ENCODE peak calls at places on chromosomes 13 and 19, in seven cellular contexts. Y, O, V, W, L, R and A are unnamed samples.

GRCh38 chr19:5230730-5231555 is 109.7 kb downstream of the PTPRS start:
- DNase-seq in V (no peak), O (no peak), L (no peak), W (no peak), R (no peak), Y (no peak), A (no peak)

GRCh38 chr19:4229179-4229931 is at the start of gene EBI3:
- DNase-seq in R (no peak), O (no peak), V (no peak), L (no peak), Y (no peak), W (no peak), A (no peak)

GRCh38 chr13:27919934-27920676 is at the start of gene PDX1:
- DNase-seq in W (peak), V (no peak), Y (peak), L (peak), R (peak), O (peak), A (no peak)

GRCh38 chr19:5403968-5404640 is 51.1 kb upstream of the ZNRF4 start:
- DNase-seq in O (no peak), L (peak), R (peak), Y (peak), V (no peak), W (peak), A (peak)

GRCh38 chr19:17325881-17326594 is 8.6 kb downstream of the ANO8 start:
- DNase-seq in W (peak), L (peak), V (no peak), O (no peak), R (no peak), Y (no peak), A (no peak)

GRCh38 chr13:29162638-29163037 is 342.5 kb downstream of the MTUS2 start:
- DNase-seq in O (no peak), L (no peak), Y (no peak), V (no peak), W (no peak), R (peak), A (peak)

GRCh38 chr13:73069206-73069815 is 10.5 kb downstream of the KLF5 start:
- DNase-seq in L (no peak), V (no peak), W (peak), O (no peak), Y (no peak), R (peak), A (no peak)

GRCh38 chr19:13008926-13009787 is 13.9 kb downstream of the NFIX start:
- DNase-seq in Y (no peak), O (no peak), V (no peak), L (no peak), W (no peak), R (peak), A (peak)

GRCh38 chr19:9407827-9408226 is 27.5 kb downstream of the ZNF266 start:
- DNase-seq in O (no peak), L (no peak), R (no peak), W (no peak), V (no peak), Y (no peak), A (peak)

GRCh38 chr19:48154003-48154402 is 16.1 kb downstream of the LIG1 start:
- DNase-seq in R (no peak), V (no peak), Y (no peak), L (no peak), O (no peak), W (no peak), A (no peak)

GRCh38 chr19:4390017-4390861 is 10.1 kb downstream of the SH3GL1 start:
- DNase-seq in O (no peak), Y (no peak), R (no peak), L (peak), V (no peak), W (no peak), A (no peak)

GRCh38 chr19:35249146-35249847 is 495 bp downstream of the LSR start:
- DNase-seq in R (no peak), L (no peak), O (no peak), W (peak), Y (no peak), V (no peak), A (peak)

GRCh38 chr19:49496574-49497008 is 357 bp downstream of the RPS11 start:
- DNase-seq in L (no peak), W (no peak), O (no peak), R (no peak), V (no peak), Y (no peak), A (no peak)

GRCh38 chr13:113140677-113141590 is 17.5 kb upstream of the PROZ start:
- DNase-seq in L (no peak), V (no peak), W (no peak), O (no peak), Y (no peak), R (no peak), A (no peak)

GRCh38 chr19:4089946-4090345 is 23.2 kb upstream of the ZBTB7A start:
- DNase-seq in L (no peak), O (no peak), W (no peak), R (no peak), Y (no peak), V (no peak), A (no peak)

GRCh38 chr13:30789360-30789862 is 54.1 kb downstream of the ALOX5AP start:
- DNase-seq in V (no peak), W (no peak), L (no peak), R (no peak), O (no peak), Y (no peak), A (no peak)

GRCh38 chr13:72166102-72166660 is 299.2 kb upstream of the DACH1 start:
- DNase-seq in R (peak), L (no peak), Y (no peak), W (peak), V (no peak), O (no peak), A (no peak)

GRCh38 chr19:821976-822773 is 420 bp upstream of the PLPPR3 start:
- DNase-seq in W (no peak), L (no peak), V (no peak), R (no peak), Y (no peak), O (no peak), A (no peak)

GRCh38 chr19:3404324-3405260 is 38.2 kb downstream of the NFIC start:
- DNase-seq in R (no peak), W (peak), L (peak), V (no peak), Y (peak), O (no peak), A (no peak)

GRCh38 chr19:32649751-32650150 is 25.2 kb downstream of the ANKRD27 start:
- DNase-seq in V (no peak), O (no peak), Y (peak), W (no peak), R (no peak), L (peak), A (no peak)

GRCh38 chr13:98141509-98141908 is 1.4 kb upstream of the FARP1 start:
- DNase-seq in Y (no peak), R (no peak), O (no peak), V (no peak), L (no peak), W (no peak), A (no peak)

GRCh38 chr19:34600366-34600765 is 76.6 kb downstream of the SCGB2B2 start:
- DNase-seq in L (no peak), O (no peak), V (no peak), R (no peak), W (no peak), Y (no peak), A (no peak)

GRCh38 chr13:106133025-106133424 is 402.4 kb downstream of the EFNB2 start:
- DNase-seq in V (no peak), R (peak), O (no peak), L (no peak), Y (no peak), W (peak), A (peak)

GRCh38 chr13:37748913-37749312 is 120.7 kb downstream of the TRPC4 start:
- DNase-seq in Y (no peak), L (no peak), R (no peak), V (no peak), W (no peak), O (no peak), A (no peak)

GRCh38 chr13:39132286-39132685 is 94.0 kb downstream of the NHLRC3 start:
- DNase-seq in V (no peak), Y (no peak), L (no peak), W (peak), R (peak), O (no peak), A (peak)

GRCh38 chr13:38636756-38637155 is 50.1 kb upstream of the FREM2 start:
- DNase-seq in L (no peak), O (peak), R (no peak), W (peak), V (no peak), Y (no peak), A (no peak)

GRCh38 chr13:50539791-50540530 is 303.5 kb downstream of the DLEU7 start:
- DNase-seq in L (no peak), W (no peak), R (no peak), Y (no peak), V (no peak), O (no peak), A (no peak)

GRCh38 chr19:14477417-14478112 is 2.4 kb upstream of the PTGER1 start:
- DNase-seq in V (no peak), Y (peak), W (no peak), R (no peak), O (no peak), L (no peak), A (no peak)

GRCh38 chr19:6509118-6509971 is 7.2 kb upstream of the TUBB4A start:
- DNase-seq in R (no peak), W (no peak), O (no peak), Y (no peak), V (no peak), L (no peak), A (no peak)

GRCh38 chr13:97417698-97418097 is 16.3 kb upstream of the RAP2A start:
- DNase-seq in V (no peak), Y (no peak), W (no peak), R (no peak), O (no peak), L (no peak), A (no peak)

GRCh38 chr13:97279913-97280312 is 57.8 kb downstream of the MBNL2 start:
- DNase-seq in O (no peak), R (peak), W (no peak), L (no peak), V (no peak), Y (no peak), A (no peak)

GRCh38 chr19:3522421-3523360 is 16.3 kb upstream of the TEKTIP1 start:
- DNase-seq in O (no peak), Y (no peak), W (no peak), V (no peak), R (no peak), L (no peak), A (no peak)

GRCh38 chr13:65946387-65946786 is 1283.7 kb downstream of the PCDH9 start:
- DNase-seq in R (peak), V (no peak), Y (no peak), L (no peak), O (no peak), W (no peak), A (no peak)

GRCh38 chr19:40742477-40742876 is 7.8 kb downstream of the ACTMAP start:
- DNase-seq in L (no peak), O (no peak), V (no peak), Y (no peak), R (no peak), W (no peak), A (no peak)

GRCh38 chr19:48492925-48493717 is 18.5 kb downstream of the LMTK3 start:
- DNase-seq in O (peak), Y (peak), R (peak), W (peak), V (peak), L (peak), A (peak)

GRCh38 chr19:45424191-45425058 is 708 bp upstream of the ERCC1 start:
- DNase-seq in V (no peak), R (peak), O (peak), Y (peak), L (peak), W (peak), A (peak)